ENCODE peak calls at places on chromosomes 2 and 18, in nine cellular contexts. One of them, this sample, is unnamed.

GRCh38 chr18:76495435-76496199 is 575 bp upstream of the ZNF516 start:
- DNase-seq in omental fat pad: no peak
- DNase-seq in nephron progenitor cell: peak
- DNase-seq in heart right ventricle: peak
- DNase-seq in AG09309: no peak
- DNase-seq in fibroblast of pulmonary artery: peak
- DNase-seq in adrenal gland: peak
- DNase-seq in foreskin fibroblast: peak
- DNase-seq in choroid plexus epithelial cell: peak
- DNase-seq in this sample: no peak

GRCh38 chr2:160562730-160563129 is 69.1 kb upstream of the RBMS1 start:
- DNase-seq in omental fat pad: no peak
- DNase-seq in heart right ventricle: no peak
- DNase-seq in foreskin fibroblast: no peak
- DNase-seq in AG09309: no peak
- DNase-seq in fibroblast of pulmonary artery: no peak
- DNase-seq in nephron progenitor cell: no peak
- DNase-seq in choroid plexus epithelial cell: no peak
- DNase-seq in adrenal gland: no peak
- DNase-seq in this sample: no peak

GRCh38 chr18:36372902-36373301 is 75.4 kb downstream of the FHOD3 start:
- DNase-seq in heart right ventricle: no peak
- DNase-seq in adrenal gland: no peak
- DNase-seq in AG09309: peak
- DNase-seq in choroid plexus epithelial cell: peak
- DNase-seq in fibroblast of pulmonary artery: peak
- DNase-seq in omental fat pad: no peak
- DNase-seq in foreskin fibroblast: no peak
- DNase-seq in nephron progenitor cell: no peak
- DNase-seq in this sample: no peak

GRCh38 chr2:208033701-208034502 is 8.6 kb upstream of the PLEKHM3 start:
- DNase-seq in choroid plexus epithelial cell: peak
- DNase-seq in foreskin fibroblast: no peak
- DNase-seq in omental fat pad: no peak
- DNase-seq in AG09309: no peak
- DNase-seq in adrenal gland: peak
- DNase-seq in nephron progenitor cell: no peak
- DNase-seq in heart right ventricle: no peak
- DNase-seq in fibroblast of pulmonary artery: peak
- DNase-seq in this sample: no peak

GRCh38 chr2:71631411-71631931 is 178.1 kb downstream of the DYSF start:
- DNase-seq in heart right ventricle: no peak
- DNase-seq in foreskin fibroblast: no peak
- DNase-seq in fibroblast of pulmonary artery: no peak
- DNase-seq in AG09309: peak
- DNase-seq in choroid plexus epithelial cell: peak
- DNase-seq in omental fat pad: no peak
- DNase-seq in adrenal gland: no peak
- DNase-seq in nephron progenitor cell: no peak
- DNase-seq in this sample: no peak

GRCh38 chr2:235958631-235959395 is 209.4 kb downstream of the GBX2 start:
- DNase-seq in adrenal gland: no peak
- DNase-seq in AG09309: no peak
- DNase-seq in foreskin fibroblast: no peak
- DNase-seq in choroid plexus epithelial cell: no peak
- DNase-seq in fibroblast of pulmonary artery: peak
- DNase-seq in nephron progenitor cell: no peak
- DNase-seq in omental fat pad: no peak
- DNase-seq in heart right ventricle: no peak
- DNase-seq in this sample: no peak

GRCh38 chr2:77397763-77398162 is 124.4 kb downstream of the LRRTM4 start:
- DNase-seq in AG09309: no peak
- DNase-seq in foreskin fibroblast: no peak
- DNase-seq in fibroblast of pulmonary artery: no peak
- DNase-seq in choroid plexus epithelial cell: no peak
- DNase-seq in omental fat pad: no peak
- DNase-seq in heart right ventricle: no peak
- DNase-seq in adrenal gland: no peak
- DNase-seq in nephron progenitor cell: no peak
- DNase-seq in this sample: no peak

GRCh38 chr2:150480241-150480640 is 7.2 kb downstream of the RND3 start:
- DNase-seq in fibroblast of pulmonary artery: no peak
- DNase-seq in foreskin fibroblast: no peak
- DNase-seq in AG09309: no peak
- DNase-seq in omental fat pad: no peak
- DNase-seq in adrenal gland: no peak
- DNase-seq in nephron progenitor cell: no peak
- DNase-seq in heart right ventricle: no peak
- DNase-seq in choroid plexus epithelial cell: peak
- DNase-seq in this sample: no peak

GRCh38 chr2:167293172-167293781 is 405.0 kb downstream of the XIRP2 start:
- DNase-seq in choroid plexus epithelial cell: peak
- DNase-seq in nephron progenitor cell: peak
- DNase-seq in omental fat pad: no peak
- DNase-seq in fibroblast of pulmonary artery: peak
- DNase-seq in foreskin fibroblast: peak
- DNase-seq in heart right ventricle: no peak
- DNase-seq in adrenal gland: no peak
- DNase-seq in AG09309: no peak
- DNase-seq in this sample: no peak

GRCh38 chr2:231393149-231394131 is 2.1 kb upstream of the B3GNT7 start:
- DNase-seq in choroid plexus epithelial cell: no peak
- DNase-seq in AG09309: no peak
- DNase-seq in adrenal gland: peak
- DNase-seq in nephron progenitor cell: no peak
- DNase-seq in omental fat pad: no peak
- DNase-seq in fibroblast of pulmonary artery: no peak
- DNase-seq in foreskin fibroblast: no peak
- DNase-seq in heart right ventricle: no peak
- DNase-seq in this sample: no peak

GRCh38 chr18:31508781-31509180 is 10.8 kb downstream of the DSG2 start:
- DNase-seq in heart right ventricle: no peak
- DNase-seq in adrenal gland: no peak
- DNase-seq in foreskin fibroblast: no peak
- DNase-seq in choroid plexus epithelial cell: no peak
- DNase-seq in AG09309: no peak
- DNase-seq in fibroblast of pulmonary artery: no peak
- DNase-seq in nephron progenitor cell: no peak
- DNase-seq in omental fat pad: no peak
- DNase-seq in this sample: no peak

GRCh38 chr2:45904267-45904921 is 252.9 kb downstream of the PRKCE start:
- DNase-seq in nephron progenitor cell: no peak
- DNase-seq in foreskin fibroblast: peak
- DNase-seq in heart right ventricle: no peak
- DNase-seq in AG09309: no peak
- DNase-seq in adrenal gland: no peak
- DNase-seq in omental fat pad: no peak
- DNase-seq in choroid plexus epithelial cell: no peak
- DNase-seq in fibroblast of pulmonary artery: no peak
- DNase-seq in this sample: no peak

GRCh38 chr2:32825291-32825712 is 121.5 kb upstream of the LTBP1 start:
- DNase-seq in choroid plexus epithelial cell: peak
- DNase-seq in nephron progenitor cell: no peak
- DNase-seq in adrenal gland: peak
- DNase-seq in omental fat pad: no peak
- DNase-seq in fibroblast of pulmonary artery: peak
- DNase-seq in AG09309: no peak
- DNase-seq in heart right ventricle: no peak
- DNase-seq in foreskin fibroblast: peak
- DNase-seq in this sample: no peak

GRCh38 chr2:79723830-79724229 is 211.0 kb downstream of the CTNNA2 start:
- DNase-seq in nephron progenitor cell: no peak
- DNase-seq in heart right ventricle: no peak
- DNase-seq in choroid plexus epithelial cell: peak
- DNase-seq in AG09309: peak
- DNase-seq in foreskin fibroblast: peak
- DNase-seq in omental fat pad: no peak
- DNase-seq in fibroblast of pulmonary artery: peak
- DNase-seq in adrenal gland: no peak
- DNase-seq in this sample: no peak

GRCh38 chr2:61426267-61426897 is 44.5 kb downstream of the USP34 start:
- DNase-seq in heart right ventricle: no peak
- DNase-seq in AG09309: no peak
- DNase-seq in nephron progenitor cell: peak
- DNase-seq in fibroblast of pulmonary artery: peak
- DNase-seq in foreskin fibroblast: peak
- DNase-seq in adrenal gland: no peak
- DNase-seq in choroid plexus epithelial cell: peak
- DNase-seq in omental fat pad: no peak
- DNase-seq in this sample: peak

GRCh38 chr2:205051417-205051816 is 506.1 kb downstream of the PARD3B start:
- DNase-seq in fibroblast of pulmonary artery: peak
- DNase-seq in foreskin fibroblast: no peak
- DNase-seq in omental fat pad: no peak
- DNase-seq in nephron progenitor cell: no peak
- DNase-seq in adrenal gland: no peak
- DNase-seq in choroid plexus epithelial cell: peak
- DNase-seq in heart right ventricle: no peak
- DNase-seq in AG09309: no peak
- DNase-seq in this sample: no peak
- TF ChIP-seq CTCF in fibroblast of pulmonary artery: peak
- TF ChIP-seq CTCF in foreskin fibroblast: peak
- TF ChIP-seq CTCF in omental fat pad: no peak
- TF ChIP-seq CTCF in nephron progenitor cell: no peak
- TF ChIP-seq CTCF in adrenal gland: no peak
- TF ChIP-seq CTCF in choroid plexus epithelial cell: peak
- TF ChIP-seq CTCF in heart right ventricle: no peak
- TF ChIP-seq CTCF in AG09309: peak
- TF ChIP-seq CTCF in this sample: no peak

GRCh38 chr2:27584597-27584996 is 1.8 kb downstream of the ZNF512 start:
- DNase-seq in heart right ventricle: no peak
- DNase-seq in omental fat pad: no peak
- DNase-seq in nephron progenitor cell: no peak
- DNase-seq in AG09309: no peak
- DNase-seq in choroid plexus epithelial cell: no peak
- DNase-seq in adrenal gland: no peak
- DNase-seq in foreskin fibroblast: no peak
- DNase-seq in fibroblast of pulmonary artery: no peak
- DNase-seq in this sample: no peak
- TF ChIP-seq CTCF in heart right ventricle: no peak
- TF ChIP-seq CTCF in omental fat pad: no peak
- TF ChIP-seq CTCF in nephron progenitor cell: no peak
- TF ChIP-seq CTCF in AG09309: no peak
- TF ChIP-seq CTCF in choroid plexus epithelial cell: no peak
- TF ChIP-seq CTCF in adrenal gland: no peak
- TF ChIP-seq CTCF in foreskin fibroblast: no peak
- TF ChIP-seq CTCF in fibroblast of pulmonary artery: no peak
- TF ChIP-seq CTCF in this sample: no peak

GRCh38 chr2:179990676-179991317 is 16.3 kb downstream of the CWC22 start:
- DNase-seq in choroid plexus epithelial cell: no peak
- DNase-seq in omental fat pad: no peak
- DNase-seq in fibroblast of pulmonary artery: no peak
- DNase-seq in heart right ventricle: no peak
- DNase-seq in nephron progenitor cell: no peak
- DNase-seq in AG09309: no peak
- DNase-seq in adrenal gland: no peak
- DNase-seq in foreskin fibroblast: no peak
- DNase-seq in this sample: no peak

GRCh38 chr2:179985163-179985820 is 21.8 kb downstream of the CWC22 start:
- DNase-seq in omental fat pad: no peak
- DNase-seq in nephron progenitor cell: no peak
- DNase-seq in fibroblast of pulmonary artery: no peak
- DNase-seq in choroid plexus epithelial cell: no peak
- DNase-seq in heart right ventricle: no peak
- DNase-seq in adrenal gland: no peak
- DNase-seq in AG09309: no peak
- DNase-seq in foreskin fibroblast: no peak
- DNase-seq in this sample: no peak

GRCh38 chr2:179991344-179991743 is 15.8 kb downstream of the CWC22 start:
- DNase-seq in choroid plexus epithelial cell: peak
- DNase-seq in heart right ventricle: no peak
- DNase-seq in AG09309: no peak
- DNase-seq in foreskin fibroblast: no peak
- DNase-seq in omental fat pad: no peak
- DNase-seq in fibroblast of pulmonary artery: peak
- DNase-seq in adrenal gland: no peak
- DNase-seq in nephron progenitor cell: no peak
- DNase-seq in this sample: no peak

GRCh38 chr2:179983250-179983932 is 23.7 kb downstream of the CWC22 start:
- DNase-seq in AG09309: no peak
- DNase-seq in adrenal gland: no peak
- DNase-seq in choroid plexus epithelial cell: no peak
- DNase-seq in nephron progenitor cell: no peak
- DNase-seq in foreskin fibroblast: no peak
- DNase-seq in omental fat pad: no peak
- DNase-seq in fibroblast of pulmonary artery: no peak
- DNase-seq in heart right ventricle: no peak
- DNase-seq in this sample: no peak

DNA sequence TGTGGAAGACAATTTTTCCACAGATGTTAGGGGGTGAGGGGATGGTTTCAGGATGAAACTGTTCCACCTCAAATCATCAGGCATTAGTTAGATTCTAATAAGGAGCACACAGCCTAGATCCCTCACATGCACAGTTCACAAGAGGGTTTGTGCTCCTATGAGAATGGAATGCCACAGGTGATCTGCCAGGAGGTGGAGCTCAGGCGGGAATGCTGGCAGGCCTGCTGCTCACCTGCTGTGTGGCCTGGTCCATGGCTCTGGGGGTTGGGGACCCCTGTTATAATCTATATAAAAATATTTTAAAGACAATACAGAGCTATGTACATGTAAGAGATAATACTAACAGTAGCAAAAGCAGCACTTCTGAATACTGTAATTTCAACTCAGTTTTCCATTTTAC is 19.2 kb downstream of the CWC22 start:
- DNase-seq in AG09309: no peak
- DNase-seq in fibroblast of pulmonary artery: no peak
- DNase-seq in omental fat pad: no peak
- DNase-seq in foreskin fibroblast: no peak
- DNase-seq in nephron progenitor cell: no peak
- DNase-seq in choroid plexus epithelial cell: no peak
- DNase-seq in heart right ventricle: no peak
- DNase-seq in adrenal gland: no peak
- DNase-seq in this sample: no peak
- TF ChIP-seq CTCF in AG09309: no peak
- TF ChIP-seq CTCF in fibroblast of pulmonary artery: no peak
- TF ChIP-seq CTCF in omental fat pad: no peak
- TF ChIP-seq CTCF in foreskin fibroblast: no peak
- TF ChIP-seq CTCF in nephron progenitor cell: no peak
- TF ChIP-seq CTCF in choroid plexus epithelial cell: no peak
- TF ChIP-seq CTCF in heart right ventricle: no peak
- TF ChIP-seq CTCF in adrenal gland: no peak
- TF ChIP-seq CTCF in this sample: no peak

DNA sequence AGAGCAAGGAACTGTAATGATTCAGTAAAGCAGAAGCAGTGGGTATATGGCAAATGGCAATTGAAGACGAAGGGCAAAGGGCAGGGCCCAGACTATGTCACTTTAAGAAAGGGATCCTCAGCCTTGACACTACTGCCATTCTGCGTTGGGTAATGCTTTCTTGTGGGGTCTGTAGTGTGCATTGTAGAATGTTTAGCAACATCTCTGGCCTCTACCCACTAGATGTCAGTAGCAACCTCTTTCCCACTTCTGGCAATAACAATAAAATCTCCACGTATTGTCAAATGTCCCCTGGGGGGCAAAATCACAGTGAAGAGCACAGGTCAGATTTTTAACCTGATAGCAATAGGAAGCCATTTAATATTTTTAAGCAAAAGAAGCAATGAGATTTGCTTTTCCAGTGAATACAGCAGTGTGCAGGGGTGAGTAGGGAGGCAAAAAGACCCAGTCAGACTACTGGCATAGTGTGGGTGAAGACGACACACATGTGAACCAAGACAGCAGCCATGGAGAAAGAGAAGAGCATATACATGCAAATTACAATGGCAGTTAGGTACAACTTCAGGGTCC is 209.5 kb downstream of the DYM start:
- DNase-seq in choroid plexus epithelial cell: peak
- DNase-seq in adrenal gland: no peak
- DNase-seq in foreskin fibroblast: peak
- DNase-seq in fibroblast of pulmonary artery: peak
- DNase-seq in AG09309: no peak
- DNase-seq in omental fat pad: no peak
- DNase-seq in nephron progenitor cell: no peak
- DNase-seq in heart right ventricle: no peak
- DNase-seq in this sample: no peak
- TF ChIP-seq CTCF in choroid plexus epithelial cell: peak
- TF ChIP-seq CTCF in adrenal gland: peak
- TF ChIP-seq CTCF in foreskin fibroblast: peak
- TF ChIP-seq CTCF in fibroblast of pulmonary artery: peak
- TF ChIP-seq CTCF in AG09309: peak
- TF ChIP-seq CTCF in omental fat pad: no peak
- TF ChIP-seq CTCF in nephron progenitor cell: peak
- TF ChIP-seq CTCF in heart right ventricle: no peak
- TF ChIP-seq CTCF in this sample: peak